ENCODE peak calls at places on chromosome 20, in four cellular contexts. One of them, this sample, is unnamed.
A peak's percentile ranks its signal among the peaks of the same experiment; 100 is the strongest.

GRCh38 chr20:5065489-5066383 is 54.0 kb downstream of the PCNA start:
- DNase-seq in H9: no peak
- DNase-seq in mesendoderm: peak; percentile 32
- DNase-seq in IMR-90: peak; percentile 97
- DNase-seq in this sample: no peak

GRCh38 chr20:34143951-34144350 is 31.9 kb upstream of the EIF2S2 start:
- DNase-seq in mesendoderm: no peak
- DNase-seq in IMR-90: peak; percentile 10
- DNase-seq in H9: no peak
- DNase-seq in this sample: no peak

GRCh38 chr20:17298169-17298568 is 71.3 kb downstream of the PCSK2 start:
- DNase-seq in mesendoderm: peak; percentile 40
- DNase-seq in H9: no peak
- DNase-seq in IMR-90: no peak
- DNase-seq in this sample: no peak

GRCh38 chr20:22924949-22925612 is 110.0 kb upstream of the SSTR4 start:
- DNase-seq in H9: no peak
- DNase-seq in IMR-90: no peak
- DNase-seq in mesendoderm: no peak
- DNase-seq in this sample: no peak

GRCh38 chr20:5171074-5171789 is 44.4 kb downstream of the CDS2 start:
- DNase-seq in mesendoderm: peak; percentile 31
- DNase-seq in H9: peak; percentile 43
- DNase-seq in IMR-90: no peak
- DNase-seq in this sample: no peak

GRCh38 chr20:45833883-45834796 is 541 bp downstream of the SNX21 start:
- DNase-seq in H9: peak; percentile 89
- DNase-seq in mesendoderm: peak; percentile 79
- DNase-seq in IMR-90: peak; percentile 49
- DNase-seq in this sample: peak; percentile 93

GRCh38 chr20:1298888-1299511 is 29.9 kb downstream of the SDCBP2 start:
- DNase-seq in IMR-90: no peak
- DNase-seq in H9: no peak
- DNase-seq in mesendoderm: no peak
- DNase-seq in this sample: no peak

GRCh38 chr20:63057133-63058117 is 50.7 kb upstream of the BHLHE23 start:
- DNase-seq in H9: no peak
- DNase-seq in IMR-90: no peak
- DNase-seq in mesendoderm: no peak
- DNase-seq in this sample: no peak

GRCh38 chr20:9359561-9360308 is 154.7 kb upstream of the LAMP5 start:
- DNase-seq in IMR-90: peak; percentile 70
- DNase-seq in H9: peak; percentile 52
- DNase-seq in mesendoderm: peak; percentile 59
- DNase-seq in this sample: no peak

GRCh38 chr20:16017656-16018055 is 555.6 kb downstream of the KIF16B start:
- DNase-seq in H9: no peak
- DNase-seq in IMR-90: no peak
- DNase-seq in mesendoderm: no peak
- DNase-seq in this sample: no peak

GRCh38 chr20:63942250-63943006 is 13.8 kb downstream of the UCKL1 start:
- DNase-seq in H9: peak; percentile 92
- DNase-seq in IMR-90: peak; percentile 4
- DNase-seq in mesendoderm: peak; percentile 88
- DNase-seq in this sample: peak; percentile 78

GRCh38 chr20:19628570-19629134 is 129.4 kb upstream of the RIN2 start:
- DNase-seq in H9: peak; percentile 80
- DNase-seq in mesendoderm: peak; percentile 90
- DNase-seq in IMR-90: peak; percentile 66
- DNase-seq in this sample: peak; percentile 36

GRCh38 chr20:35490736-35491181 is 35.4 kb downstream of the CEP250 start:
- DNase-seq in mesendoderm: no peak
- DNase-seq in H9: no peak
- DNase-seq in IMR-90: no peak
- DNase-seq in this sample: no peak

GRCh38 chr20:62359491-62360121 is 7.5 kb downstream of the LAMA5 start:
- DNase-seq in IMR-90: no peak
- DNase-seq in mesendoderm: no peak
- DNase-seq in H9: peak; percentile 32
- DNase-seq in this sample: no peak

GRCh38 chr20:24665196-24665595 is 195.8 kb downstream of the SYNDIG1 start:
- DNase-seq in H9: no peak
- DNase-seq in mesendoderm: no peak
- DNase-seq in IMR-90: no peak
- DNase-seq in this sample: no peak

DNA sequence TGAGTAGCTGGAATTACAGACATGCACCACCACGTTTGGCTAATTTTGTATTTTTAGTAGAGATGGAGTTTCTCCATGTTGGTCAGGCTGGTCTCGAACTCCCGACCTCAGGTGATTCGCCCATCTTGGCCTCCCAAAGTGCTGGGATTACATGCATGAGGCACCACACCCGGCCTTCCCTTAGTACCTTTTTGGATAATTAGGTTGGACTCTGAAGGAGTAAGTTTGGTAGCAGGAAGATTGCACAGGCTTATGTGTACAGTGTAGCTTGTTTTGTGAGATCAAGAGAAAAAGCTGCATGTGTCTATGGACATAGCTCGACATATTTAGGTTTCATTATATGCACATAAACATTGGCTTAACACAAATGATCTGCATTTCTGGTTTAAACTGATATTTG is 116.8 kb downstream of the NCOA3 start:
- DNase-seq in H9: no peak
- DNase-seq in mesendoderm: no peak
- DNase-seq in IMR-90: no peak
- DNase-seq in this sample: no peak
- H3K18ac ChIP-seq in H9: no peak overlapping the region
- H3K18ac ChIP-seq in mesendoderm: no peak overlapping the region
- H3K18ac ChIP-seq in IMR-90: no peak overlapping the region
- H3K18ac ChIP-seq in this sample: no peak overlapping the region

DNA sequence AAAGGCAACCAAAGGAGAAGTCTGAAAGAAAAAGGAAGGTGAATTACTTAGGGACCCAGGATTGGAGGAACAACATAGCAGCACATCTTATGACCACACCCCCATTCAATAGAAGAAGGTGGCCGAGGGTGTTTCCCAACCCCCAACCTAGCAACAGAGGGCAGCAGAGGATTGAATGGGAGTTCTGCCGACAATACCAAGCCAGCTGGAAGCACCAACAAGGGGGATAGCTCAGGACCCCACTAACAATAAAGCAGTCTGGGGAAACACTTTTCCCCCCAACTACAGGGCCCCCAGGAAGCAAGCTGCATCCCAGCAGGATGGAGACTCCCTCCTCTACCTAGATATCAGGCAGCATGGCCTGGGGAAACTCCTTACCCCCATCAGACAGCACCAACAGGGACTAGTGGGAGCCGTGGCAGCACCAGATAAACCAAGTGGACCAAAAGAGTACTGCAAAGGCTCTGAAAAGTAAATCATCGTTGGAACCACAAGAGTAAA is 67.7 kb downstream of the ZHX3 start:
- DNase-seq in IMR-90: peak; percentile 29
- DNase-seq in mesendoderm: peak; percentile 90
- DNase-seq in H9: peak; percentile 86
- DNase-seq in this sample: peak; percentile 56
- H3K18ac ChIP-seq in IMR-90: peak overlapping the region; percentile 10
- H3K18ac ChIP-seq in mesendoderm: no peak overlapping the region
- H3K18ac ChIP-seq in H9: no peak overlapping the region
- H3K18ac ChIP-seq in this sample: no peak overlapping the region

GRCh38 chr20:54629632-54630031 is 154.2 kb downstream of the DOK5 start:
- DNase-seq in mesendoderm: no peak
- DNase-seq in IMR-90: no peak
- DNase-seq in H9: no peak
- DNase-seq in this sample: no peak

GRCh38 chr20:54622338-54623280 is 147.2 kb downstream of the DOK5 start:
- DNase-seq in mesendoderm: no peak
- DNase-seq in IMR-90: peak; percentile 34
- DNase-seq in H9: no peak
- DNase-seq in this sample: no peak

GRCh38 chr20:54625497-54625896 is 150.1 kb downstream of the DOK5 start:
- DNase-seq in IMR-90: no peak
- DNase-seq in H9: no peak
- DNase-seq in mesendoderm: no peak
- DNase-seq in this sample: no peak

GRCh38 chr20:54623923-54624569 is 148.7 kb downstream of the DOK5 start:
- DNase-seq in mesendoderm: no peak
- DNase-seq in H9: no peak
- DNase-seq in IMR-90: no peak
- DNase-seq in this sample: no peak

GRCh38 chr20:54624701-54625472 is 149.5 kb downstream of the DOK5 start:
- DNase-seq in mesendoderm: peak; percentile 47
- DNase-seq in H9: no peak
- DNase-seq in IMR-90: peak; percentile 6
- DNase-seq in this sample: no peak
- H3K18ac ChIP-seq in mesendoderm: no peak overlapping the region
- H3K18ac ChIP-seq in H9: no peak overlapping the region
- H3K18ac ChIP-seq in IMR-90: no peak overlapping the region
- H3K18ac ChIP-seq in this sample: no peak overlapping the region

DNA sequence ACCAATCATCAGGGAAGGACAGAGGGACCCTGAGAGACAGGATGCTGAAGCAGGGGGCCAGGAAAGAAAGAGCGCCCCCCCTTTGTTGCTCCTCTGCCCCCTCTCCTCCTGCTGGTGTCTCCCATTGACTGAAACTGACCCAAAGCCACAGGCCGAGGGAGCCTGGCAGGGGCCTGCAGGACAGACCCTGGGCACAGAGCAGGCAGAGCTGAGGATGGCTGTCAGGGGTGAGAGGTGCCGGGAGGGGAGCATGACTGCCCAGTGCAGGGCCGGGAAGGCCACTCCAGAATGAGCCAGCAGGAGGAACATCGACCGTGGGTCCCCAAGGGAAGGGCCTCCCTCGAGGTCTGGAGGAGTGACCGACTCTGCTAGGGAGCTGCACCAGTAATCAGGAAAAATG is 427.8 kb downstream of the PREX1 start:
- DNase-seq in mesendoderm: no peak
- DNase-seq in H9: no peak
- DNase-seq in IMR-90: no peak
- DNase-seq in this sample: no peak
- H3K18ac ChIP-seq in mesendoderm: no peak overlapping the region
- H3K18ac ChIP-seq in H9: no peak overlapping the region
- H3K18ac ChIP-seq in IMR-90: no peak overlapping the region
- H3K18ac ChIP-seq in this sample: no peak overlapping the region

GRCh38 chr20:37328149-37328945 is 17.6 kb upstream of the SRC start:
- DNase-seq in mesendoderm: no peak
- DNase-seq in IMR-90: no peak
- DNase-seq in H9: no peak
- DNase-seq in this sample: no peak

GRCh38 chr20:37329481-37330165 is 16.3 kb upstream of the SRC start:
- DNase-seq in H9: peak; percentile 58
- DNase-seq in mesendoderm: peak; percentile 74
- DNase-seq in IMR-90: no peak
- DNase-seq in this sample: no peak

GRCh38 chr20:37325206-37325605 is 20.7 kb upstream of the SRC start:
- DNase-seq in IMR-90: no peak
- DNase-seq in mesendoderm: no peak
- DNase-seq in H9: no peak
- DNase-seq in this sample: no peak

GRCh38 chr20:37326666-37327065 is 19.3 kb upstream of the SRC start:
- DNase-seq in IMR-90: no peak
- DNase-seq in H9: no peak
- DNase-seq in mesendoderm: no peak
- DNase-seq in this sample: no peak

GRCh38 chr20:37327748-37328147 is 18.2 kb upstream of the SRC start:
- DNase-seq in H9: no peak
- DNase-seq in IMR-90: peak; percentile 80
- DNase-seq in mesendoderm: no peak
- DNase-seq in this sample: no peak
- H3K18ac ChIP-seq in H9: no peak overlapping the region
- H3K18ac ChIP-seq in IMR-90: peak overlapping the region; percentile 6
- H3K18ac ChIP-seq in mesendoderm: no peak overlapping the region
- H3K18ac ChIP-seq in this sample: no peak overlapping the region

GRCh38 chr20:51188941-51189340 is 166.0 kb upstream of the KCNG1 start:
- DNase-seq in mesendoderm: no peak
- DNase-seq in IMR-90: no peak
- DNase-seq in H9: peak; percentile 14
- DNase-seq in this sample: no peak
- H3K18ac ChIP-seq in mesendoderm: no peak overlapping the region
- H3K18ac ChIP-seq in IMR-90: no peak overlapping the region
- H3K18ac ChIP-seq in H9: no peak overlapping the region
- H3K18ac ChIP-seq in this sample: no peak overlapping the region